ENCODE peak calls at places on chromosomes 13 and 19, in five cellular contexts. X is psoas muscle; T is heart right ventricle; I is NB4; C is effector memory CD4-positive, alpha-beta T cell. D is an unnamed sample.
A peak's percentile ranks its signal among the peaks of the same experiment; 100 is the strongest.

GRCh38 chr13:86729206-86729605 is 930.0 kb upstream of the SLITRK6 start:
- DNase-seq in X (no peak), I (peak; percentile 75), T (no peak), C (no peak), D (no peak)

GRCh38 chr19:33332248-33332647 is 29.9 kb upstream of the CEBPA start:
- DNase-seq in X (no peak), C (no peak), I (peak; percentile 82), T (no peak), D (no peak)

GRCh38 chr19:41335467-41335866 is 18.3 kb downstream of the TGFB1 start:
- DNase-seq in T (no peak), C (no peak), I (no peak), X (no peak), D (no peak)

GRCh38 chr19:2549701-2550191 is 73.8 kb downstream of the GADD45B start:
- DNase-seq in X (peak; percentile 82), T (peak; percentile 73), C (no peak), I (peak; percentile 62), D (no peak)

GRCh38 chr13:22828081-22828480 is 352.7 kb upstream of the SGCG start:
- DNase-seq in I (no peak), T (no peak), X (no peak), C (no peak), D (peak; percentile 47)

GRCh38 chr13:76754414-76754813 is 131.8 kb downstream of the KCTD12 start:
- DNase-seq in X (no peak), C (no peak), T (no peak), I (no peak), D (no peak)

GRCh38 chr13:38570706-38571105 is 116.2 kb upstream of the FREM2 start:
- DNase-seq in C (no peak), X (no peak), T (no peak), I (no peak), D (no peak)

GRCh38 chr13:58165617-58166016 is 534.1 kb downstream of the PCDH17 start:
- DNase-seq in T (no peak), X (no peak), C (no peak), I (no peak), D (no peak)

GRCh38 chr13:57425531-57425930 is 206.0 kb upstream of the PCDH17 start:
- DNase-seq in X (no peak), C (no peak), T (no peak), I (no peak), D (no peak)

GRCh38 chr13:98385591-98385990 is 191.3 kb downstream of the STK24 start:
- DNase-seq in I (no peak), T (no peak), C (no peak), X (no peak), D (no peak)

GRCh38 chr13:77001963-77002587 is 10.2 kb downstream of the CLN5 start:
- DNase-seq in C (no peak), X (no peak), I (no peak), T (no peak), D (no peak)

GRCh38 chr13:96816874-96817273 is 177.4 kb downstream of the OXGR1 start:
- DNase-seq in C (no peak), I (no peak), X (no peak), T (no peak), D (no peak)

GRCh38 chr19:49411681-49412321 is 11.4 kb downstream of the PTH2 start:
- DNase-seq in T (no peak), I (no peak), X (no peak), C (no peak), D (no peak)

GRCh38 chr13:26872444-26873173 is 112.0 kb upstream of the GPR12 start:
- DNase-seq in I (peak; percentile 80), T (peak; percentile 60), X (peak; percentile 41), C (no peak), D (peak; percentile 68)

GRCh38 chr13:32878172-32878571 is 138.1 kb upstream of the KL start:
- DNase-seq in X (no peak), C (no peak), T (no peak), I (no peak), D (no peak)

GRCh38 chr19:4027146-4027545 is 19.6 kb downstream of the PIAS4 start:
- DNase-seq in I (no peak), X (no peak), C (no peak), T (no peak), D (no peak)

GRCh38 chr19:20840371-20840770 is 64.3 kb downstream of the ZNF66 start:
- DNase-seq in T (no peak), C (no peak), I (no peak), X (no peak), D (no peak)

GRCh38 chr13:110581489-110582185 is 20.1 kb upstream of the RAB20 start:
- DNase-seq in I (no peak), C (no peak), T (no peak), X (no peak), D (no peak)

GRCh38 chr19:54315956-54316355 is 3.0 kb upstream of the LILRA5 start:
- DNase-seq in C (no peak), T (no peak), I (no peak), X (no peak), D (no peak)

GRCh38 chr19:35533822-35534521 is 716 bp downstream of the GAPDHS start:
- DNase-seq in C (no peak), T (peak; percentile 35), I (peak; percentile 33), X (no peak), D (peak; percentile 59)

GRCh38 chr13:20633802-20634201 is 66.8 kb downstream of the IFT88 start:
- DNase-seq in T (no peak), C (no peak), X (no peak), I (no peak), D (no peak)

GRCh38 chr13:46529509-46529908 is 23.5 kb upstream of the LRCH1 start:
- DNase-seq in C (no peak), I (no peak), X (no peak), T (no peak), D (peak; percentile 48)

GRCh38 chr19:40700083-40700482 is 9.6 kb upstream of the NUMBL start:
- DNase-seq in X (no peak), T (no peak), C (no peak), I (no peak), D (no peak)

GRCh38 chr13:30698488-30699005 is 36.8 kb upstream of the ALOX5AP start:
- DNase-seq in X (no peak), I (no peak), T (no peak), C (no peak), D (no peak)

GRCh38 chr19:45681391-45682015 is 10.2 kb downstream of the SNRPD2 start:
- DNase-seq in C (peak; percentile 73), I (peak; percentile 78), X (peak; percentile 83), T (peak; percentile 84), D (peak; percentile 90)
- H3K4me3 ChIP-seq in C (peak overlapping the region; percentile 9), I (no peak overlapping the region), X (peak overlapping the region; percentile 62), T (peak overlapping the region; percentile 14), D (no peak overlapping the region)

GRCh38 chr13:50153888-50154287 is 138.6 kb downstream of the KCNRG start:
- DNase-seq in X (no peak), T (no peak), I (no peak), C (no peak), D (no peak)

GRCh38 chr13:50149932-50150331 is 134.7 kb downstream of the KCNRG start:
- DNase-seq in T (no peak), C (no peak), I (no peak), X (no peak), D (no peak)

GRCh38 chr13:50153401-50153800 is 138.2 kb downstream of the KCNRG start:
- DNase-seq in I (no peak), C (no peak), T (no peak), X (no peak), D (no peak)

GRCh38 chr13:50152655-50153309 is 137.5 kb downstream of the KCNRG start:
- DNase-seq in I (no peak), T (no peak), X (no peak), C (no peak), D (peak; percentile 42)

DNA sequence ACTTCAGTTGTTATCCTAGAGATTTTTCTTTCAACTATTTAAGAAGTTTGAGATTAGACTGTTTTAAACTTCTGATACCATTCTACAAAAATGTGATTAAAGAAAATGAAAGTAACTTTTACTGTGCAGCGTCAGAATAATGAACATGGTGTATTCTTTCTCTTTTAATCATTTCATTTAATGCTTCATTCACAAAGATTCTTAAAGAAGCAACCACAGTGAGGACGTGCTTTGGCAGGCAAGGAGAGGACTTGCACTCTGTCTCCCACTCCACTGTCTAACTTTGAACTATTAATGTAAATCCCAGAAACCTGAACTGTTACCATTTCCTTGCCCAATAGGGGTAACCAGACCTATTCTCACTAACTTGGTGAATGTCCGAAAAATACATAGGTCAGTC is 137.0 kb downstream of the KCNRG start:
- DNase-seq in X (no peak), C (no peak), T (no peak), I (no peak), D (no peak)
- H3K4me3 ChIP-seq in X (peak overlapping the region; percentile 49), C (peak overlapping the region; percentile 26), T (no peak overlapping the region), I (no peak overlapping the region), D (peak overlapping the region; percentile 1)

GRCh38 chr19:18939922-18940775 is 868 bp downstream of the HOMER3 start:
- DNase-seq in C (no peak), X (peak; percentile 76), T (peak; percentile 39), I (peak; percentile 83), D (no peak)
- H3K4me3 ChIP-seq in C (peak overlapping the region; percentile 49), X (peak overlapping the region; percentile 89), T (peak overlapping the region; percentile 96), I (peak overlapping the region; percentile 86), D (peak overlapping the region; percentile 80)

GRCh38 chr13:112330479-112331407 is 45.4 kb upstream of the SPACA7 start:
- DNase-seq in C (no peak), X (no peak), I (no peak), T (no peak), D (no peak)
- H3K4me3 ChIP-seq in C (no peak overlapping the region), X (no peak overlapping the region), I (no peak overlapping the region), T (no peak overlapping the region), D (no peak overlapping the region)

GRCh38 chr19:16146112-16146511 is 2.6 kb downstream of the HSH2D start:
- DNase-seq in T (no peak), X (no peak), C (no peak), I (no peak), D (no peak)
- H3K4me3 ChIP-seq in T (no peak overlapping the region), X (no peak overlapping the region), C (no peak overlapping the region), I (peak overlapping the region; percentile 88), D (peak overlapping the region; percentile 72)